ENCODE peak calls at places on chromosomes 12 and 14, in seven cellular contexts. V is neural progenitor cell, I is posterior cingulate gyrus, B is body of pancreas, R is caudate nucleus, U is Right ventricle myocardium superior, C is HS-27A. T is an unnamed sample.

GRCh38 chr14:48703728-48704467 is 882.3 kb downstream of the RPS29 start:
- DNase-seq in V (no peak), I (no peak), B (no peak), R (no peak), U (no peak), C (no peak), T (no peak)

GRCh38 chr12:21334100-21334499 is 617 bp downstream of the SLCO1A2 start:
- DNase-seq in V (no peak), I (no peak), B (no peak), R (no peak), U (no peak), C (no peak), T (no peak)

GRCh38 chr12:58841058-58841798 is 79.1 kb downstream of the LRIG3 start:
- DNase-seq in V (peak), I (no peak), B (no peak), R (no peak), U (peak), C (no peak), T (peak)

GRCh38 chr12:75097003-75097402 is 112.6 kb downstream of the KCNC2 start:
- DNase-seq in V (no peak), I (no peak), B (no peak), R (no peak), U (no peak), C (no peak), T (no peak)

GRCh38 chr14:37034410-37035285 is 137.8 kb downstream of the SLC25A21 start:
- DNase-seq in V (no peak), I (no peak), B (no peak), R (no peak), U (no peak), C (no peak), T (peak)

GRCh38 chr14:68734231-68734732 is 58.6 kb downstream of the ZFP36L1 start:
- DNase-seq in V (no peak), I (no peak), B (no peak), R (no peak), U (no peak), C (no peak), T (no peak)

GRCh38 chr12:57240926-57241555 is 9.9 kb downstream of the STAC3 start:
- DNase-seq in V (peak), I (peak), B (no peak), R (no peak), U (peak), C (no peak), T (peak)

GRCh38 chr14:91554535-91555332 is 44.6 kb upstream of the PPP4R3A start:
- DNase-seq in V (no peak), I (no peak), B (no peak), R (peak), U (no peak), C (no peak), T (peak)

GRCh38 chr14:46580941-46581671 is 70.5 kb downstream of the RPL10L start:
- DNase-seq in V (peak), I (no peak), B (peak), R (no peak), U (no peak), C (no peak), T (peak)

GRCh38 chr12:4393211-4393610 is 13.7 kb upstream of the FGF23 start:
- DNase-seq in V (no peak), I (no peak), B (no peak), R (no peak), U (no peak), C (no peak), T (no peak)

GRCh38 chr12:95237315-95237714 is 19.7 kb downstream of the VEZT start:
- DNase-seq in V (no peak), I (no peak), B (no peak), R (no peak), U (no peak), C (no peak), T (no peak)

GRCh38 chr14:105330491-105330895 is 15.9 kb downstream of the PACS2 start:
- DNase-seq in V (no peak), I (no peak), B (no peak), R (no peak), U (peak), C (no peak), T (no peak)

GRCh38 chr12:6563448-6564050 is 4.5 kb downstream of the NOP2 start:
- DNase-seq in V (peak), I (peak), B (peak), R (no peak), U (peak), C (no peak), T (peak)

GRCh38 chr12:33825442-33825841 is 196.9 kb upstream of the ALG10 start:
- DNase-seq in V (no peak), I (no peak), B (no peak), R (no peak), U (no peak), C (peak), T (no peak)

GRCh38 chr12:48817957-48818830 is at the start of gene CACNB3:
- DNase-seq in V (peak), I (peak), B (peak), R (peak), U (peak), C (no peak), T (peak)

GRCh38 chr12:71477609-71478008 is 38.0 kb downstream of the LGR5 start:
- DNase-seq in V (no peak), I (no peak), B (no peak), R (no peak), U (no peak), C (no peak), T (no peak)

GRCh38 chr12:6965026-6965661 is 5.3 kb downstream of the PHB2 start:
- DNase-seq in V (peak), I (peak), B (peak), R (peak), U (peak), C (no peak), T (peak)

GRCh38 chr14:52154992-52155655 is 86.3 kb upstream of the NID2 start:
- DNase-seq in V (no peak), I (no peak), B (no peak), R (no peak), U (no peak), C (no peak), T (no peak)